ENCODE peak calls at places on chromosome 13, in eight cellular contexts. F, D, G, J, Z, V, U and N are unnamed samples.

GRCh38 chr13:93398167-93398566 is 171.6 kb downstream of the GPC6 start:
- DNase-seq in D (no peak), F (peak; percentile 12), Z (no peak), G (no peak), V (no peak), J (no peak), U (no peak), N (no peak)

GRCh38 chr13:113065406-113066141 is 40.0 kb upstream of the F7 start:
- DNase-seq in D (no peak), Z (no peak), J (no peak), U (no peak), F (no peak), V (no peak), G (no peak), N (no peak)

GRCh38 chr13:37868691-37869505 is 674 bp downstream of the TRPC4 start:
- DNase-seq in U (peak; percentile 59), V (no peak), F (peak; percentile 46), Z (no peak), D (peak; percentile 52), J (no peak), G (no peak), N (no peak)

GRCh38 chr13:108828053-108828806 is 198.8 kb downstream of the MYO16 start:
- DNase-seq in F (no peak), G (no peak), U (no peak), V (no peak), J (no peak), Z (no peak), D (no peak), N (no peak)

GRCh38 chr13:75715598-75716523 is 79.7 kb downstream of the LMO7 start:
- DNase-seq in V (no peak), U (no peak), D (no peak), J (no peak), Z (no peak), G (peak; percentile 41), F (no peak), N (no peak)

GRCh38 chr13:28753208-28753892 is 34.6 kb upstream of the SLC46A3 start:
- DNase-seq in U (peak; percentile 86), Z (peak; percentile 21), D (peak; percentile 93), F (peak; percentile 91), V (no peak), J (peak; percentile 54), G (peak; percentile 92), N (no peak)

GRCh38 chr13:112184261-112184660 is 117.3 kb downstream of the SOX1 start:
- DNase-seq in J (no peak), U (no peak), G (no peak), F (no peak), V (no peak), D (no peak), Z (no peak), N (no peak)

GRCh38 chr13:66328486-66328885 is 901.6 kb downstream of the PCDH9 start:
- DNase-seq in Z (no peak), F (no peak), G (no peak), U (no peak), D (no peak), V (no peak), J (no peak), N (no peak)

GRCh38 chr13:96994030-96994848 is at the start of gene OXGR1:
- DNase-seq in D (no peak), U (peak; percentile 46), G (no peak), V (no peak), Z (no peak), J (no peak), F (no peak), N (no peak)
- TF ChIP-seq CTCF in D (no peak), U (peak; percentile 34), G (no peak), V (no peak), Z (no peak), J (no peak), F (no peak), N (no peak)

DNA sequence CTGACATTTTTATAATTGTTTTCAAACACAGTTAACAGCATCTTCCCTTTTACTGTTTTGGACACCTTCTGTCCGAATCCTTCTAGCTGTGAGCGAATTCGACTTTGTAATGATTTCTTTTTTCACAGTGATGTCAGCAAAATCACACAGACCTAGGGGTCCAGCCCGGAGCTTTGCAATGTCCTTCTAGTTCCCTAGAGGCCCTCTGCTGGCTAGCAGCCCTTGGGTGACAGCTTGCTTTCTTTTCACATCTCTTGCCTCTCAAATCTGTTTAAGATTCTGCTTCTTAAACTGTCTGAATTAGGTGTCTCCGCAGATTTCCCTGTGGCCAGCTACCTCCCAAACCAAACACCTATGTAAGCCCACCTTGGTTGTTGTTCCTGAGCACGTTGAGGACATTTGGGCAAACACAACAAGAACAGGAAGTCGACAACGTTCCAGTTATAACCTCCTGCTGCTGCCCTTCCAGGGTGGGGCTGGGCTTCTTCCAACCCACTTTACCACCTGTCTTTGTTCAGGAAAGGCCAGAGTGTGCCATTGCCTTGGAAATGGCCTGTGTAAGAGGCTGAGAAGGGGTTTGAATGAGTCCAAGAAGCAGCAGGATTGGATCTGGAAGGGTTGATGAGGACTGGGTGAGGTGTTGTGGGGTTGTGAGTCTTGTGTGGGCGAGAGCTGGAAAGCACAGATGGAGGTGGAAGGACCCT is 123.1 kb downstream of the ATP8A2 start:
- DNase-seq in Z (no peak), F (no peak), V (no peak), G (no peak), U (no peak), D (no peak), J (no peak), N (no peak)
- TF ChIP-seq CTCF in Z (no peak), F (peak; percentile 16), V (no peak), G (no peak), U (no peak), D (no peak), J (no peak), N (no peak)

GRCh38 chr13:91347212-91347995 is at the start of gene MIR17HG:
- DNase-seq in V (peak; percentile 66), D (peak; percentile 71), G (peak; percentile 83), U (peak; percentile 92), Z (peak; percentile 90), F (peak; percentile 75), J (peak; percentile 85), N (peak; percentile 38)

GRCh38 chr13:91349992-91350911 is 2.8 kb downstream of the MIR17HG start:
- DNase-seq in D (no peak), J (no peak), U (no peak), V (no peak), F (no peak), G (no peak), Z (no peak), N (no peak)

GRCh38 chr13:91346848-91347211 is 657 bp upstream of the MIR17HG start:
- DNase-seq in J (no peak), Z (no peak), G (peak; percentile 13), U (peak; percentile 34), D (no peak), F (no peak), V (no peak), N (no peak)

GRCh38 chr13:91348906-91349435 is 1.5 kb downstream of the MIR17HG start:
- DNase-seq in G (peak; percentile 83), D (peak; percentile 75), F (peak; percentile 79), V (peak; percentile 98), Z (peak; percentile 95), U (peak; percentile 84), J (peak; percentile 93), N (peak; percentile 39)

DNA sequence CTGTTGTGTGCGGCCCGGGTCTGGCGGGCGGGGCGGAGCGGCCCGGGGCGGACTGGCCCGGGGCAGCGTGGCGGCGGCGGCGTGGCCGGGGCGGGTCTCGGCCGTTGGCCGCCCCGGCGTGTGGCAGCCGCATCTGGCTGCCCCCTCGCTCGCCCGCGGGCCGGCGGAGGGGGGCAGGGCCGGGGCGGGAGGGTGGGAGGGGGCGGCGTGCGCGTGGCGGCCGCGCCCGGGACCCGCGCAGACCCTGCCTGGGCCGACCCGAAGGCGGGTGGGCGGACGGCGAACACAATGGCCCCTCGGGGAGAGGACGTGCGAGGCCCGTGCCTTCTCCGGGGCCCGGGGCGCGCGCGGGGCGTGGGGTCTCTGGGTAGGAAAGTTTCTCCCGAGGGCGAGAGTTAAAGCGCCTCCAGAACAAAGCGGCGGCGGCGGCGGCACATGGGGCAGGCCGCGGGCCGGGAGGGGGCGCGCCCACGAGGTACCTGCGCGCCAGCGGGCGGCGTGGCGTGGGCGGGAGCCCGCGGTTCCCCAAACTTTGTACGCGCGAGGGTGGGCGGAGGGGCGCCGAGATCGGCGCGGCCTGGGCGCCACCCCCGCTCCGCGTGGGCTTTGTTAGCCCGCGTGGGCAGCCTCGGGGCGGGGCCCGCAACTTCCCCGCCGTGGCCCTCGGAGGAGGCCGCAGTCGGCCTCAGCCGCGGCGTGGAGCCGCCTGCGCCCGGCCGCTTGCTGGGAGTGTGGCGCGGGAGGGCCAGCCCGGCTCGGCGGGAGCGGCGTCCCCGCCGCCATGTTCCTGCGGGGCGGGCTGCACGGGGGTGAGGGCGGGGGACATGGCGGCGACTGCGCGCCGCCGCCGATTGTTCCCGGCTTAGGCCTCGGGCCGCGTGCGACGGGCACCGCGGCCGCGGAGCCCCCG is 764 bp downstream of the MIR17HG start:
- DNase-seq in D (peak; percentile 28), V (peak; percentile 25), G (no peak), U (no peak), J (peak; percentile 32), Z (peak; percentile 46), F (no peak), N (no peak)
- TF ChIP-seq CTCF in D (peak; percentile 17), V (no peak), G (no peak), U (no peak), J (no peak), Z (peak; percentile 20), F (no peak), N (no peak)

GRCh38 chr13:30107536-30108136 is 199.7 kb downstream of the KATNAL1 start:
- DNase-seq in V (peak; percentile 32), G (peak; percentile 55), J (no peak), Z (no peak), D (peak; percentile 54), U (no peak), F (no peak), N (no peak)

GRCh38 chr13:30107126-30107525 is 200.2 kb downstream of the KATNAL1 start:
- DNase-seq in U (no peak), D (no peak), Z (no peak), G (no peak), F (no peak), J (no peak), V (no peak), N (no peak)

GRCh38 chr13:30109471-30110135 is 197.7 kb downstream of the KATNAL1 start:
- DNase-seq in V (no peak), F (no peak), D (no peak), Z (no peak), J (no peak), G (no peak), U (no peak), N (no peak)

GRCh38 chr13:30108913-30109237 is 198.5 kb downstream of the KATNAL1 start:
- DNase-seq in G (peak; percentile 47), J (no peak), Z (no peak), D (no peak), F (no peak), V (no peak), U (no peak), N (no peak)

DNA sequence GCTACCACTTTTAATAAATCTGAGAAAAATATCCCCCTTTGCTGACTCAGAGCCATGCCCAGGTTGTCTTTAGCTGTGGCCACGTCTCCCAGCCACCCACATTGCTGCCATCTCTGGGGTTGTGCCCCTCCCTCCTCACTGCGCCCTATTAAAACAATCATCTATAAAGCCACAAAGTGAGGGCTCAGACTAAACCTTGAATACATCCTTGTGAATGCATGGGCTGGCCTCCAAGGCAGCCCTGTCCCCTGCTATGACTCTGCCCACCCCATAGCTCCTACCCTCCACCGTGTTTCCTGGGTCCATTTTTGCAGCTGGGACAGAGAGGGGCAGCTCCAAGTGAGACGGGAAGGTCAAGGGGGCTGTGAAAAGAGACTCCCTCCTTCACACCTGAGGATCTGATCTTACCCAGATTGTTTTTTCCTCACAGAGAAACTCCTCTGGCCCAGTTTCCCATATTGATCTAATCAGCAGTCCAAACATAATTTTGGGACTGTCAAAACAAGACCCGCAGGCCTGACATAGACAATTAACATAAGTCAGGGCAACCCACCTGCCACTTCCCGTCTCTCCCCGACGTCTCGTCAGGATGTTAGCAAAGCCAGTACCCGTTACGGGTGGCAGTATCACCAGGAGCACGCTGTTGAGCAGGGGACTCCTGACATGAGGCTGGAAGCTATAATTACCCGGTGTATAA is 199.0 kb downstream of the KATNAL1 start:
- DNase-seq in J (no peak), G (no peak), V (no peak), D (no peak), F (no peak), U (no peak), Z (no peak), N (no peak)
- TF ChIP-seq CTCF in J (no peak), G (no peak), V (no peak), D (no peak), F (no peak), U (no peak), Z (no peak), N (no peak)